ENCODE peak calls at places on chromosome 2, in nine cellular contexts. D is heart right ventricle, C is A549, F is hepatocyte, A is astrocyte, P is Peyer's patch, N is upper lobe of right lung, T is GM12878, U is right lobe of liver. S is an unnamed sample.

GRCh38 chr2:180524458-180524857 is 455.9 kb upstream of the UBE2E3 start:
- DNase-seq in P (no peak), C (no peak), A (no peak), D (no peak), F (no peak), T (no peak), N (no peak), U (no peak), S (no peak)

GRCh38 chr2:218995561-218995960 is 2.3 kb upstream of the CRYBA2 start:
- DNase-seq in F (no peak), U (no peak), P (no peak), C (no peak), A (no peak), D (no peak), T (no peak), N (no peak), S (no peak)

GRCh38 chr2:30686669-30687068 is 120.6 kb downstream of the CAPN13 start:
- DNase-seq in U (peak; percentile 16), D (no peak), T (no peak), A (no peak), N (no peak), C (no peak), F (no peak), P (no peak), S (no peak)

GRCh38 chr2:241272298-241272721 is 43.2 kb downstream of the HDLBP start:
- DNase-seq in T (no peak), F (peak; percentile 63), D (peak; percentile 56), N (peak; percentile 80), P (peak; percentile 40), U (peak; percentile 58), A (no peak), C (peak; percentile 19), S (peak; percentile 51)

GRCh38 chr2:241629762-241630435 is 7.1 kb downstream of the THAP4 start:
- DNase-seq in N (no peak), U (no peak), C (no peak), T (no peak), P (no peak), F (no peak), A (peak; percentile 78), D (no peak), S (no peak)

GRCh38 chr2:36544638-36545338 is 53.2 kb downstream of the FEZ2 start:
- DNase-seq in C (peak; percentile 39), D (no peak), F (no peak), T (no peak), U (no peak), A (no peak), P (no peak), N (no peak), S (no peak)

GRCh38 chr2:240416821-240417220 is 18.6 kb upstream of the GPC1 start:
- DNase-seq in U (no peak), D (no peak), N (no peak), F (no peak), C (no peak), T (no peak), P (no peak), A (no peak), S (no peak)

GRCh38 chr2:204024503-204024902 is 87.9 kb downstream of the ICOS start:
- DNase-seq in A (peak; percentile 13), C (peak; percentile 32), D (no peak), T (no peak), U (no peak), N (no peak), F (peak; percentile 63), P (no peak), S (peak; percentile 40)

GRCh38 chr2:157523270-157524059 is 79.6 kb upstream of the CYTIP start:
- DNase-seq in N (no peak), T (no peak), A (no peak), F (no peak), P (no peak), U (no peak), C (no peak), D (no peak), S (no peak)

GRCh38 chr2:212441141-212441540 is 97.5 kb downstream of the ERBB4 start:
- DNase-seq in T (no peak), F (no peak), D (no peak), U (no peak), A (no peak), P (no peak), N (no peak), C (no peak), S (no peak)

GRCh38 chr2:31475692-31476091 is 61.1 kb upstream of the XDH start:
- DNase-seq in U (no peak), T (no peak), N (no peak), A (peak; percentile 49), D (no peak), C (no peak), P (no peak), F (no peak), S (no peak)

GRCh38 chr2:168198476-168199192 is 48.8 kb downstream of the STK39 start:
- DNase-seq in T (no peak), A (peak; percentile 57), F (no peak), P (no peak), N (no peak), C (peak; percentile 50), D (no peak), U (no peak), S (no peak)

GRCh38 chr2:10233131-10234012 is 69.3 kb upstream of the HPCAL1 start:
- DNase-seq in T (no peak), C (no peak), D (no peak), A (no peak), U (no peak), N (peak; percentile 19), P (no peak), F (no peak), S (no peak)

GRCh38 chr2:130156624-130157004 is 11.7 kb upstream of the CCDC74B start:
- DNase-seq in T (no peak), D (no peak), U (no peak), C (no peak), A (no peak), N (peak; percentile 53), P (no peak), F (no peak), S (no peak)

GRCh38 chr2:95277246-95277906 is 3.1 kb downstream of the PROM2 start:
- DNase-seq in N (peak; percentile 67), F (no peak), A (no peak), C (no peak), P (no peak), D (no peak), U (peak; percentile 40), T (no peak), S (no peak)
- TF ChIP-seq CTCF in N (no peak), F (no peak), A (no peak), C (no peak), P (no peak), D (no peak), U (no peak), T (no peak), S (no peak)

DNA sequence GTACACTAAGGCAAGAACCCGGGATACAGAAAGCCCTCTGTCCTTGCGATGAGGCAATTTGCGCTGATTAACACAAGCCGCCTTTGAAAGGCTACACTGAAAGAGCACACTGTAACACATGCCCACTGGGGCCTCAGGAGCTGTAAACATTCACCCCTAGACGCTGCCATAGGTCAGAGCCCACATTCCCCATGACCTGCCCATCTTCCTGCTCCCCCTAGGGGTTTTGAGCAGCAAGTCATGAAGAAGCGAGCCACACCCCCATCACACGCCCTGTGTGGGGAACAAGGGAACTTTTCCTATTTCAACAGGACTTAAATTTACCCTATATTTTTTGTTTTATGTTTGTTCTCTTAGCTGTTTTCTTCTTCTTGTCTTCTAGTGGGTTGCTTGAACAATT is 47.8 kb upstream of the SLC4A10 start:
- DNase-seq in U (no peak), N (no peak), P (no peak), T (no peak), D (no peak), C (peak; percentile 42), A (no peak), F (no peak), S (peak; percentile 10)
- TF ChIP-seq CTCF in U (no peak), N (no peak), P (no peak), T (peak; percentile 37), D (no peak), C (no peak), A (no peak), F (no peak), S (peak; percentile 55)

GRCh38 chr2:229884775-229885699 is 36.8 kb downstream of the TRIP12 start:
- DNase-seq in P (no peak), F (no peak), D (no peak), N (no peak), T (no peak), C (no peak), A (no peak), U (no peak), S (no peak)
- TF ChIP-seq CTCF in P (no peak), F (no peak), D (peak; percentile 6), N (no peak), T (peak; percentile 28), C (no peak), A (no peak), U (no peak), S (no peak)

DNA sequence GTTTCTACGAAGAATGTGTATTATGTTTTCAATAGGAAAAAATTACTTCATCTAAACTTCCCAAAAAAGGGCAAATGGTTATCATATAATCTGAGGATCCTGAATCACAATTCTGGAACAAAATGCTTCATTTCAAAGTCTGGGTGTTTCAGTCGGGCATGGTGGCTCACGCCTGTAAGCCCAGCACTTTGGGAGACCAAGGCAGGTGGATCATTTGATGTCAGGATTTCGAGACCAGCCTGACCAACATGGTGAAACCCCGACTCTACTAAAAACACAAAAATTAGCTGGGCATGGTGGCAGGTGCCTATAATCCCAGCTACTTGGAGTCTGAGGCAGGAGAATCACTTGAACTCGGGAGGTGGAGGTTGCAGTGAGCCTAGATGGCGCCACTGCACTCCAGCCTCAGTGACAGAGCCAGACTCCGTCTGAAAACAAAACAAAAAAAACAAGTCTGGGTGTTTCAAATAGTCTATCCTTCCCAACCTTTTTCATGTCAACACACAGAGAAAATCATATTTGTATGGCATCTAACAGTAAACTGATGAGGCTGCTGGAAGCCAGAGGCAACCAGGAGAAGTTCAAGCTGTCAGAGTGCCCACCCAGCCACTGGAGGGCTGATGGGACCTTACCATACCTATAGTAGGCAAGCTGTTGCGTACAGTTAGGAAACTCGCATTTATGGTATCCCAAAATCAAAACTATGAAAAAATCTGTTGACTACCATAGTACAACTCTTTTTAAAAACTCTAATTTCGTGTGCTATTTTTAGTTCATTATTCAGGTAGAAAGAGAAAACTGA is 14.6 kb downstream of the NBAS start:
- DNase-seq in A (no peak), P (no peak), T (no peak), C (no peak), D (no peak), N (no peak), U (no peak), F (no peak), S (peak; percentile 28)
- TF ChIP-seq CTCF in A (peak; percentile 14), P (no peak), T (no peak), C (peak; percentile 62), D (no peak), N (no peak), U (no peak), F (peak; percentile 16), S (peak; percentile 40)

GRCh38 chr2:148207111-148207510 is 186.2 kb downstream of the MBD5 start:
- DNase-seq in D (no peak), C (no peak), F (no peak), T (no peak), U (no peak), N (no peak), P (no peak), A (no peak), S (no peak)

GRCh38 chr2:148202237-148202636 is 181.3 kb downstream of the MBD5 start:
- DNase-seq in T (no peak), P (no peak), F (no peak), N (no peak), A (no peak), C (no peak), U (no peak), D (no peak), S (no peak)

GRCh38 chr2:148201075-148202004 is 180.4 kb downstream of the MBD5 start:
- DNase-seq in F (peak; percentile 91), T (no peak), N (peak; percentile 72), P (no peak), U (peak; percentile 48), D (peak; percentile 26), A (no peak), C (peak; percentile 85), S (peak; percentile 39)
- TF ChIP-seq CTCF in F (peak; percentile 83), T (peak; percentile 47), N (peak; percentile 43), P (peak; percentile 23), U (peak; percentile 19), D (peak; percentile 32), A (peak; percentile 9), C (peak; percentile 78), S (no peak)